ENCODE peak calls at places on chromosomes 3 and 15, in eight cellular contexts. L is IMR-90, K is ovary, J is foreskin keratinocyte, M is dorsolateral prefrontal cortex, S is fibroblast of lung, F is lower lobe of right lung, I is psoas muscle. T is an unnamed sample. For H3K27me3, the result is how much of the 10 kb centered on the place peaks cover.

GRCh38 chr3:13884851-13885703 is 5.2 kb upstream of the WNT7A start:
- DNase-seq in L (no peak), K (no peak), J (peak), M (no peak), S (no peak), F (no peak), I (no peak), T (peak)

GRCh38 chr3:153246805-153247204 is 84.8 kb downstream of the RAP2B start:
- DNase-seq in L (peak), K (no peak), J (peak), M (no peak), S (peak), F (no peak), I (no peak), T (no peak)

GRCh38 chr3:150970665-150971327 is 1.7 kb downstream of the CLRN1 start:
- DNase-seq in L (peak), K (no peak), J (peak), M (no peak), S (peak), F (no peak), I (no peak), T (no peak)

GRCh38 chr3:140316461-140316860 is 361.4 kb upstream of the TRIM42 start:
- DNase-seq in L (no peak), K (no peak), J (no peak), M (no peak), S (no peak), F (no peak), I (no peak), T (no peak)

GRCh38 chr15:60419752-60420151 is 22.0 kb upstream of the ANXA2 start:
- DNase-seq in L (peak), K (no peak), J (peak), M (no peak), S (peak), F (no peak), I (no peak), T (no peak)

GRCh38 chr3:122797291-122797690 is 2.4 kb downstream of the SLC49A4 start:
- DNase-seq in L (peak), K (no peak), J (peak), M (no peak), S (peak), F (no peak), I (no peak), T (no peak)

GRCh38 chr15:60390231-60390630 is 7.6 kb downstream of the ANXA2 start:
- DNase-seq in L (no peak), K (no peak), J (peak), M (no peak), S (peak), F (no peak), I (no peak), T (no peak)

GRCh38 chr15:40990789-40991188 is 37.5 kb downstream of the CHAC1 start:
- DNase-seq in L (no peak), K (no peak), J (no peak), M (no peak), S (no peak), F (no peak), I (no peak), T (no peak)

GRCh38 chr3:197680955-197681521 is 55.7 kb downstream of the RUBCN start:
- DNase-seq in L (no peak), K (no peak), J (no peak), M (no peak), S (no peak), F (no peak), I (no peak), T (peak)

GRCh38 chr15:31456329-31457060 is 129.9 kb downstream of the KLF13 start:
- DNase-seq in L (no peak), K (no peak), J (no peak), M (no peak), S (no peak), F (no peak), I (no peak), T (no peak)

GRCh38 chr3:182258538-182259177 is 534.6 kb upstream of the ATP11B start:
- DNase-seq in L (no peak), K (no peak), J (peak), M (no peak), S (peak), F (no peak), I (no peak), T (no peak)

GRCh38 chr3:190099099-190099498 is 21.6 kb downstream of the P3H2 start:
- DNase-seq in L (no peak), K (no peak), J (no peak), M (no peak), S (no peak), F (no peak), I (no peak), T (no peak)

GRCh38 chr15:66803182-66803729 is 101.2 kb downstream of the SMAD6 start:
- DNase-seq in L (peak), K (peak), J (peak), M (no peak), S (peak), F (peak), I (peak), T (peak)

GRCh38 chr3:154864947-154865346 is 215.2 kb upstream of the MME start:
- DNase-seq in L (no peak), K (no peak), J (no peak), M (no peak), S (no peak), F (no peak), I (no peak), T (no peak)

GRCh38 chr15:60695713-60696522 is 217.0 kb upstream of the ICE2 start:
- DNase-seq in L (peak), K (no peak), J (no peak), M (no peak), S (peak), F (no peak), I (no peak), T (no peak)

GRCh38 chr3:49456417-49456816 is 13.7 kb upstream of the DAG1 start:
- DNase-seq in L (peak), K (no peak), J (peak), M (no peak), S (peak), F (no peak), I (no peak), T (no peak)

GRCh38 chr3:177633671-177634207 is 436.5 kb upstream of the TBL1XR1 start:
- DNase-seq in L (peak), K (no peak), J (no peak), M (no peak), S (peak), F (no peak), I (no peak), T (no peak)

GRCh38 chr3:31610700-31611275 is 78.1 kb downstream of the STT3B start:
- DNase-seq in L (peak), K (no peak), J (peak), M (no peak), S (peak), F (no peak), I (no peak), T (no peak)

GRCh38 chr3:47339951-47340350 is 40.9 kb upstream of the PTPN23 start:
- DNase-seq in L (no peak), K (no peak), J (no peak), M (no peak), S (no peak), F (no peak), I (no peak), T (no peak)

GRCh38 chr3:101068876-101069606 is 75.8 kb upstream of the ABI3BP start:
- DNase-seq in L (no peak), K (no peak), J (no peak), M (no peak), S (no peak), F (no peak), I (no peak), T (no peak)

GRCh38 chr3:38590521-38590920 is 59.0 kb downstream of the SCN5A start:
- DNase-seq in L (no peak), K (no peak), J (no peak), M (no peak), S (no peak), F (peak), I (peak), T (no peak)

GRCh38 chr15:71686221-71687050 is 123.9 kb upstream of the NR2E3 start:
- DNase-seq in L (no peak), K (no peak), J (no peak), M (no peak), S (no peak), F (no peak), I (no peak), T (no peak)

GRCh38 chr15:89395461-89395875 is 60.8 kb upstream of the POLG start:
- DNase-seq in L (no peak), K (no peak), J (no peak), M (no peak), S (no peak), F (no peak), I (no peak), T (no peak)
- H3K27ac ChIP-seq in L (no peak), K (no peak), J (no peak), M (peak), S (no peak), F (no peak), I (no peak), T (no peak)

DNA sequence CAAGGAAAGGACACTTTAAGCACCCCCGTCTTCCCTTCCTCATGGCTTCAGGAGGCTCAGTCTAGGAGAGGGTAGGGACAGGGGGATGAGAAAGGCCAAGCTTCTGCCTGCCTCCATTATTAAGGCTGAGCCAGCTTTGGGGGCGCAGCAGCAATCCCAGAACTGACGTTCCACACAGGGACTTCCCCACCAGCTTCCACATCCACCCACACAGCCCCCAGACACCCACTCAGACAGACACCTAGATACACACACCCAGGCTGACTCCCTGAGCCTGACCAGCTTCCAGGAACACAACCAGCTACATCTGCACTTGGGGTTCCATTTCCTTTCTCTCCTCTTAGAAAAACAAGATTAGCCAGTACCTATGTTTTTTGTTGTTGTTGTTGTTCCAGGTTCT is 4.7 kb downstream of the HCN4 start:
- DNase-seq in L (no peak), K (no peak), J (no peak), M (no peak), S (no peak), F (no peak), I (no peak), T (no peak)
- H3K27me3 ChIP-seq in L (half or more), K (under half), J (half or more), M (under half), S (under half), F (half or more), I (under half), T (under half)

DNA sequence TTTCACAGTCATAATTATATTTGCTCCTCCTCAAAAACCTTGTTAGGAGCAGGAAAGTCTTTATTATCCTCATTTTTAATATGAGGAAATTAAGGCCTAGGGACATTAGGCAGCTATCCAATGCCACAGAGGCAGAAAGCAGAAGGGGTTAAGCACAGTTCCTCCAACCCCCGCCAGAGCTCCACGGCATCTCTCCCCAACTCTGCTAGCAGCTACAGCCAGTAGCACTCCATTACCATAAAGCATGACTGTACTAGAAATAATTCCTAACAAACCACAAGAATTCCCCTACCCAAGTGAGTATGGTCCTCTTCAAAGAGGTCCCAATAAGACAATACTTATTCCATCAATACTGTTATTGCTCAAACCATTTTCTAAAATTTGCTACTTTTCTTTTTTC is 9.8 kb downstream of the HEG1 start:
- DNase-seq in L (peak), K (no peak), J (peak), M (no peak), S (peak), F (no peak), I (no peak), T (no peak)
- TF ChIP-seq CTCF in L (peak), K (no peak), J (peak), M (no peak), S (peak), F (no peak), I (no peak), T (no peak)

GRCh38 chr15:39888809-39889208 is 31.3 kb downstream of the GPR176 start:
- DNase-seq in L (no peak), K (no peak), J (no peak), M (no peak), S (no peak), F (no peak), I (no peak), T (no peak)
- H3K27ac ChIP-seq in L (no peak), K (no peak), J (peak), M (no peak), S (no peak), F (no peak), I (no peak), T (no peak)

GRCh38 chr15:42078903-42079302 is 15.5 kb downstream of the PLA2G4D start:
- DNase-seq in L (no peak), K (no peak), J (no peak), M (no peak), S (no peak), F (no peak), I (no peak), T (no peak)
- H3K27me3 ChIP-seq in L (half or more), K (under half), J (under half), M (under half), S (under half), F (under half), I (under half), T (under half)

DNA sequence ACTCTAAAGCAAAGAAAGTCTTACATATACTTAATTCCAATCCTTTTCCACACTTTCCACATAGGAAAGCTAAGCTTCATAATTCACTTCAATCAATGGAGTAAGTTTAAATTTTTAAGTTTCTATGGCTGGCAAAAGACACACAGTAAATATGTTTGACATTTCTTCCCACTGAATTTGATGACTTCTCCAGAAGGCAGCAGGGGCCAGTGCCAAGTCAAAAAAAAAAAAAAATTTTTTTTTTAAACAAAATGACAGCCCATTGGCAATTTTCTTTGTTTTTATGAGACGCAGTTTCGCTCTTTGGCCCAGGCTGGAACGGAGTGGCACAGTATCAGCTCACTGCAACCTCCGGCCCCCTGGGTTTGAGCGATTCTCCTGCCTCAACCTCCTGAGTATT is 28.7 kb downstream of the ATP13A3 start:
- DNase-seq in L (no peak), K (no peak), J (no peak), M (no peak), S (no peak), F (no peak), I (no peak), T (no peak)
- TF ChIP-seq CTCF in L (no peak), K (no peak), J (peak), M (no peak), S (no peak), F (no peak), I (no peak), T (no peak)

GRCh38 chr15:51162865-51163762 is 68.4 kb upstream of the TNFAIP8L3 start:
- DNase-seq in L (peak), K (peak), J (peak), M (peak), S (peak), F (peak), I (peak), T (peak)
- H3K27ac ChIP-seq in L (no peak), K (no peak), J (no peak), M (peak), S (no peak), F (no peak), I (peak), T (no peak)